ENCODE peak calls at places on chromosomes 7 and 10, in eight cellular contexts. P, A, R, W, B, Z, Q and H are unnamed samples.

GRCh38 chr7:55472928-55473725 is 99.2 kb downstream of the VOPP1 start:
- DNase-seq in B (no peak), R (no peak), Q (no peak), P (no peak), A (no peak), Z (no peak), W (no peak), H (no peak)

GRCh38 chr7:143973870-143974446 is 19.3 kb downstream of the OR2F1 start:
- DNase-seq in Z (no peak), W (no peak), A (no peak), Q (no peak), B (no peak), R (no peak), P (no peak), H (no peak)

GRCh38 chr7:143518941-143519340 is 41.3 kb downstream of the TAS2R41 start:
- DNase-seq in W (no peak), P (no peak), Z (no peak), B (no peak), Q (no peak), R (no peak), A (no peak), H (no peak)

GRCh38 chr7:116691664-116692063 is 19.7 kb downstream of the MET start:
- DNase-seq in A (no peak), Z (no peak), W (no peak), R (no peak), P (no peak), B (no peak), Q (no peak), H (no peak)

GRCh38 chr10:6083523-6084475 is 5.0 kb upstream of the RBM17 start:
- DNase-seq in R (no peak), W (no peak), A (no peak), B (peak), P (no peak), Q (peak), Z (no peak), H (peak)

GRCh38 chr10:104492349-104492940 is 138.8 kb downstream of the CFAP58 start:
- DNase-seq in Q (no peak), Z (no peak), R (no peak), B (no peak), W (no peak), P (no peak), A (peak), H (no peak)

GRCh38 chr10:74674892-74675291 is 151.5 kb upstream of the KAT6B start:
- DNase-seq in R (no peak), B (no peak), A (no peak), Q (no peak), W (peak), Z (no peak), P (no peak), H (no peak)

GRCh38 chr10:70498970-70499828 is 20.6 kb downstream of the PALD1 start:
- DNase-seq in Q (no peak), W (no peak), P (no peak), Z (no peak), B (no peak), R (no peak), A (no peak), H (no peak)

GRCh38 chr10:86099542-86100334 is 266.9 kb downstream of the GRID1 start:
- DNase-seq in P (no peak), R (no peak), A (no peak), Q (no peak), B (no peak), Z (no peak), W (no peak), H (no peak)

GRCh38 chr7:43933902-43934560 is 7.8 kb downstream of the UBE2D4 start:
- DNase-seq in P (no peak), Z (no peak), B (no peak), R (no peak), A (peak), W (no peak), Q (no peak), H (no peak)

GRCh38 chr10:44425466-44425865 is 40.6 kb upstream of the CXCL12 start:
- DNase-seq in B (no peak), R (no peak), Q (no peak), Z (no peak), W (no peak), A (no peak), P (no peak), H (no peak)

GRCh38 chr7:147096629-147097028 is 980.0 kb downstream of the CNTNAP2 start:
- DNase-seq in A (no peak), R (no peak), Q (no peak), B (no peak), P (no peak), W (no peak), Z (no peak), H (no peak)

GRCh38 chr10:126420571-126421275 is 32.4 kb upstream of the ADAM12 start:
- DNase-seq in R (peak), Z (no peak), Q (no peak), W (no peak), B (no peak), A (no peak), P (no peak), H (no peak)

GRCh38 chr7:36199329-36199728 is 46.3 kb downstream of the EEPD1 start:
- DNase-seq in P (no peak), B (no peak), Q (no peak), R (no peak), A (no peak), Z (no peak), W (no peak), H (no peak)

GRCh38 chr10:123766012-123766411 is 99.9 kb downstream of the GPR26 start:
- DNase-seq in B (no peak), R (no peak), A (no peak), P (no peak), Z (no peak), W (no peak), Q (no peak), H (no peak)

GRCh38 chr7:157125376-157126223 is 13.1 kb upstream of the UBE3C start:
- DNase-seq in B (no peak), Z (no peak), Q (no peak), P (no peak), W (no peak), A (no peak), R (no peak), H (no peak)

GRCh38 chr10:132109341-132110072 is 43.8 kb downstream of the JAKMIP3 start:
- DNase-seq in A (peak), B (no peak), R (no peak), P (no peak), Q (no peak), Z (no peak), W (no peak), H (no peak)

GRCh38 chr7:116598278-116598677 is 73.4 kb downstream of the CAV1 start:
- DNase-seq in Q (no peak), A (peak), B (no peak), Z (no peak), W (no peak), R (no peak), P (no peak), H (no peak)

GRCh38 chr7:38478404-38478803 is 152.8 kb downstream of the AMPH start:
- DNase-seq in Z (no peak), P (no peak), Q (no peak), A (no peak), W (no peak), B (no peak), R (no peak), H (no peak)

GRCh38 chr7:105496501-105496900 is 25.6 kb downstream of the PUS7 start:
- DNase-seq in A (no peak), Q (no peak), Z (no peak), P (no peak), B (no peak), W (no peak), R (no peak), H (no peak)

GRCh38 chr7:45601094-45601493 is 26.9 kb downstream of the ADCY1 start:
- DNase-seq in Q (no peak), R (no peak), A (no peak), P (no peak), B (no peak), Z (no peak), W (no peak), H (no peak)

GRCh38 chr7:155536451-155536850 is 9.9 kb downstream of the CNPY1 start:
- DNase-seq in Q (no peak), R (no peak), W (no peak), P (no peak), A (no peak), Z (no peak), B (no peak), H (no peak)

GRCh38 chr10:117503886-117504205 is 38.7 kb upstream of the EMX2 start:
- DNase-seq in P (no peak), W (no peak), Q (no peak), Z (no peak), B (no peak), A (no peak), R (no peak), H (no peak)

GRCh38 chr7:31493714-31494181 is 20.1 kb upstream of the ITPRID1 start:
- DNase-seq in R (no peak), Q (no peak), A (peak), W (no peak), Z (no peak), B (no peak), P (no peak), H (no peak)

GRCh38 chr7:3493499-3493898 is 192.4 kb downstream of the SDK1 start:
- DNase-seq in B (no peak), Q (no peak), Z (no peak), P (no peak), W (no peak), A (no peak), R (no peak), H (no peak)

GRCh38 chr10:119005377-119006043 is 24.0 kb upstream of the NANOS1 start:
- DNase-seq in R (no peak), P (no peak), A (no peak), B (no peak), Q (no peak), W (no peak), Z (no peak), H (no peak)

GRCh38 chr10:31345886-31346285 is 26.9 kb downstream of the ZEB1 start:
- DNase-seq in Q (no peak), P (no peak), Z (no peak), A (no peak), W (no peak), B (no peak), R (no peak), H (no peak)

GRCh38 chr7:154342971-154343633 is 290.9 kb downstream of the DPP6 start:
- DNase-seq in A (no peak), P (no peak), Z (no peak), Q (no peak), R (no peak), W (no peak), B (no peak), H (no peak)

GRCh38 chr7:1674161-1675035 is 4.3 kb downstream of the ELFN1 start:
- DNase-seq in R (no peak), Q (no peak), W (no peak), A (no peak), Z (no peak), P (no peak), B (no peak), H (no peak)

GRCh38 chr7:137909042-137909441 is 62.3 kb upstream of the DGKI start:
- DNase-seq in W (no peak), R (no peak), B (no peak), A (peak), Z (no peak), Q (no peak), P (no peak), H (no peak)

GRCh38 chr7:46786221-46786951 is 795.5 kb downstream of the TNS3 start:
- DNase-seq in W (no peak), P (no peak), R (peak), B (no peak), Q (no peak), Z (no peak), A (no peak), H (no peak)